ENCODE peak calls at places on chromosomes 3 and 15, in ten cellular contexts. I is foreskin fibroblast, O is astrocyte of the spinal cord, Z is pancreas, R is mammary epithelial cell, Y is cardiac muscle cell, E is omental fat pad, N is heart left ventricle, Q is fibroblast of the aortic adventitia, W is tibial artery. A is an unnamed sample.

GRCh38 chr3:9902372-9903237 is at the start of gene IL17RE:
- DNase-seq in E (no peak), Y (no peak), O (no peak), I (peak; percentile 53), N (no peak), R (no peak), Z (peak; percentile 53), Q (no peak), W (no peak), A (no peak)

GRCh38 chr15:27059610-27060202 is 88.7 kb downstream of the GABRG3 start:
- DNase-seq in W (no peak), Q (peak; percentile 15), R (no peak), E (no peak), N (no peak), I (peak; percentile 36), Y (peak; percentile 78), O (peak; percentile 30), Z (peak; percentile 60), A (peak; percentile 64)

GRCh38 chr15:40782609-40783227 is 12.9 kb downstream of the C15orf62 start:
- DNase-seq in Q (no peak), I (peak; percentile 50), Z (peak; percentile 86), E (no peak), W (no peak), R (peak; percentile 67), O (no peak), N (peak; percentile 51), Y (peak; percentile 76), A (peak; percentile 67)

GRCh38 chr3:13427662-13428603 is 7.8 kb upstream of the NUP210 start:
- DNase-seq in Q (no peak), O (no peak), R (no peak), Z (no peak), I (no peak), E (no peak), N (no peak), W (no peak), Y (no peak), A (no peak)

GRCh38 chr3:30435950-30436349 is 170.5 kb upstream of the TGFBR2 start:
- DNase-seq in Q (peak; percentile 32), R (no peak), N (no peak), Y (no peak), W (no peak), I (peak; percentile 77), Z (no peak), O (no peak), E (no peak), A (no peak)

GRCh38 chr3:100159564-100160153 is 45.4 kb upstream of the FILIP1L start:
- DNase-seq in Z (no peak), E (no peak), R (peak; percentile 14), W (no peak), N (no peak), I (peak; percentile 67), Y (no peak), O (peak; percentile 63), Q (peak; percentile 88), A (no peak)

GRCh38 chr15:33968224-33968623 is at the start of gene CHRM5:
- DNase-seq in W (no peak), Q (no peak), I (peak; percentile 7), E (no peak), O (no peak), R (no peak), Y (no peak), Z (no peak), N (no peak), A (no peak)

GRCh38 chr3:130933801-130934345 is 40.0 kb downstream of the ATP2C1 start:
- DNase-seq in E (no peak), R (peak; percentile 26), Z (no peak), O (peak; percentile 52), N (no peak), W (no peak), I (peak; percentile 29), Q (peak; percentile 39), Y (no peak), A (no peak)

GRCh38 chr15:59746777-59747176 is 57.7 kb upstream of the BNIP2 start:
- DNase-seq in Y (no peak), E (no peak), Q (no peak), I (no peak), N (no peak), W (no peak), R (no peak), Z (no peak), O (no peak), A (no peak)

GRCh38 chr15:68054658-68055223 is 626 bp downstream of the PIAS1 start:
- DNase-seq in I (peak; percentile 49), Y (peak; percentile 88), W (peak; percentile 63), N (peak; percentile 73), R (peak; percentile 30), Q (no peak), E (no peak), Z (peak; percentile 48), O (peak; percentile 20), A (peak; percentile 90)

GRCh38 chr15:94305133-94305532 is 73.8 kb downstream of the MCTP2 start:
- DNase-seq in O (no peak), W (no peak), N (no peak), Z (no peak), R (peak; percentile 9), I (no peak), E (no peak), Q (no peak), Y (no peak), A (no peak)

GRCh38 chr3:59192473-59192872 is 142.6 kb upstream of the CFAP20DC start:
- DNase-seq in I (peak; percentile 35), Z (no peak), E (no peak), N (no peak), W (no peak), Q (peak; percentile 76), O (peak; percentile 58), R (peak; percentile 94), Y (no peak), A (no peak)

GRCh38 chr3:14412831-14413380 is 10.5 kb downstream of the SLC6A6 start:
- DNase-seq in E (no peak), Z (no peak), I (peak; percentile 30), W (no peak), N (no peak), Y (no peak), O (peak; percentile 60), Q (no peak), R (no peak), A (peak; percentile 44)

GRCh38 chr3:14548321-14548729 is 8.2 kb upstream of the GRIP2 start:
- DNase-seq in Z (peak; percentile 53), E (no peak), I (peak; percentile 83), R (peak; percentile 20), O (peak; percentile 37), N (peak; percentile 88), Y (peak; percentile 80), W (peak; percentile 60), Q (peak; percentile 63), A (peak; percentile 72)

GRCh38 chr15:29061746-29062660 is 176.2 kb downstream of the APBA2 start:
- DNase-seq in N (no peak), Y (no peak), Z (no peak), W (no peak), O (no peak), I (no peak), E (no peak), R (no peak), Q (no peak), A (no peak)
- TF ChIP-seq CTCF in N (no peak), Y (no peak), Z (no peak), W (no peak), O (no peak), I (no peak), E (no peak), R (no peak), Q (no peak), A (no peak)

DNA sequence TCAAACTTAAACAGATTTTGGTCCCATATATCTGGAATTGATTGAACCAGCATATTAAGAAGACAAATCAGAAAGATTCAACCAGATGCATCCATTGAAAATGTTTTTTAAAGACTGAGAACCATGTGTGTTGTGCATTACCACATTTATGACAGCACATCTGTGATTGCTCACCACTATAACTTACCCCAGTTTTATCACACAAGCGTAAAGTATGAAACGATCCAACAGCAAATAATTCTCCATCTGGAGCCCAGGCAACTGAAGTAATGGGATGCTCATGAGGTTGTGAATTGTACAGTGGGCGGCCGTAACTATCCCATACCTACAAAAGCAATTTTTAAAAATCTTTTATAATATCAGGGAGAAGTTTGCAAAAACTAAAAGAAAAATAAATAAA is 43.2 kb downstream of the IFT80 start:
- DNase-seq in W (no peak), E (no peak), R (no peak), O (no peak), I (peak; percentile 58), Y (no peak), N (no peak), Z (no peak), Q (no peak), A (no peak)
- TF ChIP-seq CTCF in W (no peak), E (no peak), R (no peak), O (no peak), I (no peak), Y (no peak), N (no peak), Z (no peak), Q (no peak), A (no peak)

GRCh38 chr3:163474766-163475165 is 1603.5 kb downstream of the SI start:
- DNase-seq in E (no peak), O (no peak), N (no peak), Y (no peak), I (no peak), R (no peak), Z (no peak), W (no peak), Q (no peak), A (no peak)

GRCh38 chr3:163481738-163482137 is 1596.6 kb downstream of the SI start:
- DNase-seq in Q (no peak), E (no peak), O (no peak), N (no peak), R (no peak), Z (no peak), I (no peak), Y (no peak), W (no peak), A (no peak)

DNA sequence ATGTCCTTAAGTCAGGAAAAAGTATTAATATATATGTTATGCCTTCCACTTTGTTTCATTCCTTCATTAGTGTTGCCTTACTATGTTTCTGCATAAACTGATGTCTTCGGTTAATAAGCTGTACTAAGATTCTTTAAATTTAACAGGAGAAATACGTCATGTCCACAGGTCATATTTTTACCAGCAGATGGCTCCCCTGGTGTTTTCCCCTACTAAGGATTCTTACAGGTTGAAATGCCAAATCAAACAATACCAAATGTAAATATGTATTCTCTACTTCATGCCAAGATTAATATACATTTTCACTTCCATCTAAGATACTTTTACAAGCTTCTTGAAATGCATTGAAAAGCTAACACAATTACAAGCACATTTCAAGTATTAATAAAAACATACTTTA is 1602.1 kb downstream of the SI start:
- DNase-seq in R (no peak), N (no peak), Y (peak; percentile 25), Z (no peak), Q (no peak), I (no peak), W (no peak), E (no peak), O (peak; percentile 2), A (no peak)
- TF ChIP-seq CTCF in R (peak; percentile 8), N (no peak), Y (no peak), Z (no peak), Q (no peak), I (no peak), W (no peak), E (no peak), O (peak; percentile 12), A (no peak)

DNA sequence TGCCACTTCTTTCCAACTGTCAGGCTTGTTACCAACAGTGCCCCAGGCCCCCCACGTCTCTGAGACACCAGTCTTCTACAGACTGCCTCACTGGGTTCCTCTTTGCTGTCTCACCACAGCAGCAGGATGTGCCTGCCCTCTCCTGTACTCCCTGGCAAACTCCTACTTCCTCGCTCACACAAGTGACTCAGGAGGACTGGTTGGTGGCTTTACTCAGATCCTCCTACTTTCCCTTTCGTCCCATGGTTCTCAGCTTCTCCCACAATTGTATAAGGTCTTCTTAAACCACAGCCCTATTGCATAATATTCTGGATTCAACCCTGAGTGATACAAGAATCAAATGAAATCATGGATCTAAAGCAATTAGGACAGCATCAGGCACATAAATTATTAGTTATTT is 246.6 kb upstream of the PROK2 start:
- DNase-seq in Q (peak; percentile 48), Z (no peak), O (no peak), N (peak; percentile 36), Y (no peak), E (no peak), R (peak; percentile 79), W (no peak), I (peak; percentile 69), A (no peak)
- TF ChIP-seq CTCF in Q (no peak), Z (no peak), O (no peak), N (no peak), Y (no peak), E (no peak), R (peak; percentile 40), W (no peak), I (peak; percentile 5), A (no peak)